ENCODE peak calls at places on chromosomes 1 and 21, in ten cellular contexts. F, U, K, S, X, Q, C, Y, H and B are unnamed samples.
A peak's percentile ranks its signal among the peaks of the same experiment; 100 is the strongest.

GRCh38 chr1:16163882-16164820 is 8.3 kb upstream of the EPHA2 start:
- DNase-seq in Q (no peak), U (peak; percentile 82), S (no peak), K (peak; percentile 93), F (no peak), Y (no peak), C (peak; percentile 98), H (no peak), X (no peak), B (no peak)

GRCh38 chr1:219465247-219466093 is 147.4 kb downstream of the ZC3H11B start:
- DNase-seq in U (peak; percentile 84), K (peak; percentile 84), S (no peak), F (peak; percentile 21), Q (no peak), C (peak; percentile 30), H (no peak), X (no peak), Y (no peak), B (no peak)

GRCh38 chr1:175071544-175071943 is 3.9 kb downstream of the TNN start:
- DNase-seq in H (no peak), C (no peak), Q (no peak), U (no peak), X (no peak), S (no peak), Y (no peak), F (no peak), K (no peak), B (no peak)

GRCh38 chr1:179441456-179441855 is 75.7 kb downstream of the AXDND1 start:
- DNase-seq in Q (no peak), K (no peak), S (no peak), F (no peak), X (no peak), H (no peak), U (no peak), Y (no peak), C (no peak), B (no peak)

GRCh38 chr1:2055911-2056575 is 5.8 kb downstream of the PRKCZ start:
- DNase-seq in X (no peak), U (no peak), C (no peak), Q (no peak), K (no peak), H (no peak), F (no peak), Y (no peak), S (no peak), B (no peak)

GRCh38 chr1:53678046-53678445 is 60.9 kb downstream of the GLIS1 start:
- DNase-seq in H (no peak), K (no peak), X (no peak), U (no peak), S (no peak), Q (no peak), C (no peak), F (no peak), Y (no peak), B (no peak)

GRCh38 chr1:202140833-202141232 is 3.7 kb downstream of the ARL8A start:
- DNase-seq in X (no peak), Y (no peak), K (no peak), S (no peak), H (no peak), F (no peak), C (no peak), U (no peak), Q (no peak), B (no peak)

GRCh38 chr1:30607723-30608122 is 115.7 kb downstream of the MATN1 start:
- DNase-seq in Q (no peak), K (no peak), H (no peak), U (no peak), X (no peak), S (no peak), C (no peak), Y (no peak), F (no peak), B (no peak)

GRCh38 chr1:223423641-223424233 is 30.5 kb downstream of the CCDC185 start:
- DNase-seq in S (no peak), U (peak; percentile 29), F (no peak), X (no peak), H (no peak), K (peak; percentile 56), C (no peak), Y (no peak), Q (no peak), B (no peak)

GRCh38 chr1:183808296-183809027 is 3.5 kb downstream of the RGL1 start:
- DNase-seq in Q (no peak), U (no peak), X (no peak), C (peak; percentile 40), H (no peak), F (no peak), Y (no peak), S (no peak), K (peak; percentile 24), B (no peak)

GRCh38 chr21:36474591-36474990 is 5.3 kb downstream of the CLDN14 start:
- DNase-seq in Q (peak; percentile 22), K (no peak), X (no peak), H (no peak), S (no peak), U (no peak), F (no peak), Y (no peak), C (no peak), B (no peak)

GRCh38 chr1:239811211-239811902 is 280.3 kb upstream of the FMN2 start:
- DNase-seq in K (no peak), U (no peak), Q (no peak), C (no peak), H (no peak), Y (peak; percentile 15), X (no peak), F (no peak), S (peak; percentile 39), B (no peak)

GRCh38 chr1:228902781-228903572 is 167.7 kb downstream of the RHOU start:
- DNase-seq in H (peak; percentile 90), K (peak; percentile 99), U (peak; percentile 87), F (peak; percentile 87), C (peak; percentile 98), Q (no peak), S (no peak), Y (no peak), X (peak; percentile 71), B (no peak)

GRCh38 chr1:157367091-157367739 is 185.1 kb downstream of the FCRL5 start:
- DNase-seq in Y (no peak), X (no peak), H (no peak), S (no peak), K (no peak), C (no peak), U (no peak), F (no peak), Q (no peak), B (no peak)

GRCh38 chr1:157364612-157365011 is 187.7 kb downstream of the FCRL5 start:
- DNase-seq in S (no peak), X (no peak), U (no peak), H (no peak), K (no peak), C (no peak), Q (no peak), F (no peak), Y (no peak), B (no peak)

GRCh38 chr1:157360021-157360390 is 192.3 kb downstream of the FCRL5 start:
- DNase-seq in Q (no peak), X (no peak), U (no peak), Y (no peak), C (no peak), H (no peak), K (no peak), S (no peak), F (no peak), B (no peak)

GRCh38 chr1:157367870-157368269 is 184.4 kb downstream of the FCRL5 start:
- DNase-seq in F (no peak), Y (no peak), C (no peak), U (no peak), Q (no peak), H (no peak), X (no peak), K (no peak), S (no peak), B (no peak)

DNA sequence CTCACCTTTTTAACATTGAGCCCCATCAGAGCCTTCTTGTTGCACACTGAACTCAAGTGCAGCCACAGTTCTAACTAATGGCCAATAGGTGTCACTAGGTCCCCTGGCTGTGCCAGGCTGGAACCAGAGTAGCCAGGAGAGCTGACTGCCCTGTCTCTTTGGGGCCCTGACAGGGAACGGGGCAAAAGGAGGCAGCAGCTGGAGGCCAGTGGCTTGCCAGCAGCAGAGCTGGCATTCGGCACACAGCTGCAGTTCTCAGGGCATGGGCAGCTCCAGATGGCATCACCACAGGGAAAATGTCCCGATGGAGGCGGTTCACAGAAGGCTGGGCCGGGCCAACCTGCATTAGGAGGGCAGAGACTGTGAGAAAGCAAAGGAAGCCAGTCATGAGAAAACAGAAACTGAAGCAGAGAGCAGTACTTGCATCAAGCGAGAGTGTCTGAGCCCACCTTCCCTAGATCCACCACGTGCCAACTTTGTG is 188.6 kb downstream of the FCRL5 start:
- DNase-seq in S (peak; percentile 47), U (no peak), Q (no peak), Y (peak; percentile 27), C (peak; percentile 59), H (no peak), X (no peak), F (no peak), K (peak; percentile 43), B (peak; percentile 55)
- TF ChIP-seq CTCF in S (no peak), U (peak; percentile 82), Q (peak; percentile 59), Y (peak; percentile 43), C (peak; percentile 79), H (no peak), X (peak; percentile 28), F (no peak), K (peak; percentile 82), B (peak; percentile 62)

GRCh38 chr1:38615680-38616079 is 243.9 kb downstream of the RRAGC start:
- DNase-seq in C (no peak), K (no peak), U (no peak), S (no peak), X (no peak), Y (no peak), F (no peak), H (no peak), Q (no peak), B (no peak)
- TF ChIP-seq CTCF in C (no peak), K (no peak), U (peak; percentile 9), S (no peak), X (no peak), Y (no peak), F (no peak), H (no peak), Q (no peak), B (no peak)

DNA sequence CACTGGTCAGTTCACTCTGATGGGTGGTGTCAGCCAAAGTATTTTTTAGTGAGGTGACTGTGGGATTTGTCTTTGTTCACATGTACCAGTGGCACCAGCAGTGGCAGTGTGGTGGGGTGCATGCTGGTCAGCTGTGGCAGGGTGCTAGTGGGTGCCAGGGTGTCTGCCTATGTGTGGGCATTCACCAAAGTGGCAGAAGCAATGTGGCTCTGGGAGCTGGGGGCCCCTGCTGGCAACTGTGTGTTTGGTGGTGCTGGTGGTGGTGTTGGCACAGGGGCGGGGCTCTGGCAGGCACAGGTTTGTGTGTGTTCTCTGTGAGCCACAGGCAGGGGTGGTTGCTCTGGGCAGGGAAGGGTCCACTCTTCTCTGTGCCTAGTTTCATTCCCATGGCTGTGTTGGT is 161.5 kb downstream of the CENPF start:
- DNase-seq in U (no peak), C (no peak), K (no peak), Y (no peak), F (no peak), S (no peak), H (no peak), Q (no peak), X (no peak), B (no peak)
- TF ChIP-seq CTCF in U (no peak), C (no peak), K (no peak), Y (no peak), F (no peak), S (no peak), H (no peak), Q (no peak), X (no peak), B (no peak)

GRCh38 chr1:169601096-169601881 is 15.0 kb upstream of the F5 start:
- DNase-seq in F (no peak), X (no peak), C (peak; percentile 58), S (no peak), K (peak; percentile 61), H (no peak), Q (no peak), Y (no peak), U (no peak), B (peak; percentile 28)
- TF ChIP-seq CTCF in F (no peak), X (peak; percentile 25), C (peak; percentile 26), S (no peak), K (peak; percentile 50), H (peak; percentile 37), Q (peak; percentile 55), Y (no peak), U (peak; percentile 41), B (peak; percentile 54)